ENCODE peak calls at places on chromosomes 12 and 14, in six cellular contexts. T, R, Y, D, V and E are unnamed samples.

GRCh38 chr14:85764809-85765208 is 234.9 kb downstream of the FLRT2 start:
- DNase-seq in T (no peak), R (no peak), Y (no peak), D (no peak), V (no peak), E (no peak)

GRCh38 chr14:32004300-32004699 is 72.8 kb upstream of the ARHGAP5 start:
- DNase-seq in T (no peak), R (peak; percentile 53), Y (no peak), D (no peak), V (no peak), E (no peak)

GRCh38 chr12:4630262-4630661 is 18.6 kb downstream of the AKAP3 start:
- DNase-seq in T (no peak), R (no peak), Y (no peak), D (no peak), V (no peak), E (no peak)

GRCh38 chr12:53380797-53381738 is 1.1 kb downstream of the SP1 start:
- DNase-seq in T (no peak), R (peak; percentile 79), Y (no peak), D (no peak), V (no peak), E (no peak)

GRCh38 chr12:19498099-19498498 is 58.8 kb downstream of the AEBP2 start:
- DNase-seq in T (no peak), R (no peak), Y (no peak), D (no peak), V (no peak), E (no peak)

GRCh38 chr12:52085682-52086180 is 6.2 kb downstream of the SMIM41 start:
- DNase-seq in T (no peak), R (no peak), Y (no peak), D (no peak), V (no peak), E (no peak)

GRCh38 chr12:30450226-30450625 is 245.4 kb downstream of the IPO8 start:
- DNase-seq in T (no peak), R (no peak), Y (no peak), D (no peak), V (no peak), E (no peak)

GRCh38 chr12:72236071-72236705 is 36.0 kb upstream of the TRHDE start:
- DNase-seq in T (no peak), R (peak; percentile 29), Y (no peak), D (no peak), V (no peak), E (no peak)

GRCh38 chr12:108663324-108664015 is 29.8 kb upstream of the SELPLG start:
- DNase-seq in T (no peak), R (no peak), Y (no peak), D (no peak), V (no peak), E (no peak)

GRCh38 chr12:129119537-129119936 is 266.3 kb downstream of the GLT1D1 start:
- DNase-seq in T (no peak), R (no peak), Y (no peak), D (no peak), V (no peak), E (no peak)

GRCh38 chr12:125614058-125614457 is 548.8 kb downstream of the AACS start:
- DNase-seq in T (no peak), R (no peak), Y (no peak), D (no peak), V (no peak), E (no peak)

GRCh38 chr12:57240069-57240921 is 10.7 kb downstream of the STAC3 start:
- DNase-seq in T (peak; percentile 65), R (peak; percentile 49), Y (peak; percentile 42), D (peak; percentile 66), V (peak; percentile 63), E (peak; percentile 82)

GRCh38 chr12:45357547-45358417 is 141.9 kb downstream of the ANO6 start:
- DNase-seq in T (no peak), R (no peak), Y (no peak), D (no peak), V (peak; percentile 31), E (no peak)

GRCh38 chr12:68042212-68042699 is 53.0 kb downstream of the IFNG-AS1 start:
- DNase-seq in T (no peak), R (peak; percentile 98), Y (no peak), D (peak; percentile 28), V (no peak), E (peak; percentile 22)

GRCh38 chr12:99959549-99960170 is 25.1 kb downstream of the ANKS1B start:
- DNase-seq in T (no peak), R (peak; percentile 93), Y (no peak), D (no peak), V (no peak), E (no peak)

GRCh38 chr14:30894923-30895515 is 20.7 kb downstream of the COCH start:
- DNase-seq in T (no peak), R (no peak), Y (no peak), D (no peak), V (no peak), E (no peak)

GRCh38 chr12:38053655-38054464 is 262.7 kb upstream of the ALG10B start:
- DNase-seq in T (no peak), R (no peak), Y (no peak), D (no peak), V (no peak), E (no peak)

GRCh38 chr14:51219473-51220448 is 20.3 kb upstream of the TMX1 start:
- DNase-seq in T (no peak), R (peak; percentile 21), Y (no peak), D (no peak), V (no peak), E (no peak)

GRCh38 chr12:4037747-4038312 is 164.6 kb upstream of the PARP11 start:
- DNase-seq in T (peak; percentile 18), R (peak; percentile 53), Y (no peak), D (no peak), V (peak; percentile 39), E (no peak)

GRCh38 chr14:74085047-74085637 is 386 bp downstream of the LIN52 start:
- DNase-seq in T (no peak), R (peak; percentile 43), Y (no peak), D (no peak), V (peak; percentile 25), E (no peak)

GRCh38 chr14:59565112-59565511 is 11.5 kb downstream of the CCDC175 start:
- DNase-seq in T (no peak), R (no peak), Y (no peak), D (no peak), V (no peak), E (no peak)

GRCh38 chr14:91108941-91109611 is 4.8 kb upstream of the DGLUCY start:
- DNase-seq in T (peak; percentile 31), R (no peak), Y (no peak), D (no peak), V (peak; percentile 58), E (peak; percentile 83)

GRCh38 chr12:112283541-112283940 is 98.7 kb downstream of the HECTD4 start:
- DNase-seq in T (no peak), R (peak; percentile 13), Y (no peak), D (no peak), V (no peak), E (no peak)

GRCh38 chr14:95253039-95253620 is 66.6 kb downstream of the CLMN start:
- DNase-seq in T (no peak), R (no peak), Y (no peak), D (no peak), V (no peak), E (no peak)

GRCh38 chr12:109666068-109666467 is 47.6 kb upstream of the FAM222A start:
- DNase-seq in T (no peak), R (no peak), Y (no peak), D (no peak), V (no peak), E (no peak)

GRCh38 chr12:78802593-78802992 is 62.0 kb upstream of the SYT1 start:
- DNase-seq in T (no peak), R (peak; percentile 71), Y (no peak), D (no peak), V (no peak), E (no peak)

GRCh38 chr14:50670196-50670875 is 2.2 kb upstream of the SAV1 start:
- DNase-seq in T (no peak), R (peak; percentile 11), Y (no peak), D (no peak), V (no peak), E (no peak)

GRCh38 chr14:74852922-74853530 is 22.9 kb downstream of the PROX2 start:
- DNase-seq in T (no peak), R (peak; percentile 20), Y (no peak), D (no peak), V (no peak), E (peak; percentile 59)

GRCh38 chr12:76927170-76927784 is 48.5 kb upstream of the CSRP2 start:
- DNase-seq in T (no peak), R (peak; percentile 49), Y (no peak), D (no peak), V (peak; percentile 22), E (no peak)

GRCh38 chr12:50099302-50100008 is 4.4 kb upstream of the GPD1 start:
- DNase-seq in T (no peak), R (peak; percentile 48), Y (no peak), D (no peak), V (no peak), E (no peak)

GRCh38 chr12:49264466-49264872 is 413 bp upstream of the TUBA1C start:
- DNase-seq in T (peak; percentile 45), R (no peak), Y (no peak), D (peak; percentile 30), V (no peak), E (no peak)